ENCODE peak calls at places on chromosomes 2 and 18, in nine cellular contexts. A, Z, H, R, O, W, N, K and P are unnamed samples. For H3K36me3 and H3K4me1, the result is how much of the 10 kb centered on the place peaks cover.

GRCh38 chr2:44628297-44628696 is 266.6 kb downstream of the CAMKMT start:
- DNase-seq in A (no peak), Z (no peak), H (no peak), R (no peak), O (no peak), W (no peak), N (no peak), K (no peak), P (no peak)

GRCh38 chr2:235170536-235171510 is 219.0 kb downstream of the SH3BP4 start:
- DNase-seq in A (no peak), Z (no peak), H (peak), R (no peak), O (no peak), W (no peak), N (no peak), K (peak), P (no peak)

GRCh38 chr2:170235860-170236638 is 58.1 kb downstream of the MYO3B start:
- DNase-seq in A (peak), Z (no peak), H (peak), R (no peak), O (peak), W (no peak), N (no peak), K (no peak), P (no peak)

GRCh38 chr2:26712486-26713465 is 20.3 kb downstream of the KCNK3 start:
- DNase-seq in A (no peak), Z (no peak), H (no peak), R (no peak), O (no peak), W (no peak), N (no peak), K (no peak), P (no peak)

GRCh38 chr18:48222118-48222517 is 187.1 kb downstream of the ZBTB7C start:
- DNase-seq in A (no peak), Z (peak), H (no peak), R (peak), O (no peak), W (peak), N (peak), K (peak), P (no peak)

GRCh38 chr2:128359841-128360240 is 41.2 kb upstream of the HS6ST1 start:
- DNase-seq in A (no peak), Z (peak), H (peak), R (no peak), O (no peak), W (no peak), N (no peak), K (no peak), P (no peak)

GRCh38 chr18:55494441-55494840 is 93.6 kb downstream of the TCF4 start:
- DNase-seq in A (no peak), Z (no peak), H (no peak), R (no peak), O (no peak), W (no peak), N (no peak), K (no peak), P (no peak)

GRCh38 chr18:46712406-46712805 is 44.4 kb downstream of the ST8SIA5 start:
- DNase-seq in A (no peak), Z (no peak), H (no peak), R (no peak), O (no peak), W (no peak), N (no peak), K (no peak), P (no peak)

GRCh38 chr2:31335921-31336570 is 78.5 kb downstream of the XDH start:
- DNase-seq in A (no peak), Z (no peak), H (no peak), R (no peak), O (no peak), W (no peak), N (no peak), K (no peak), P (no peak)

GRCh38 chr2:128040166-128040771 is 12.4 kb upstream of the SAP130 start:
- DNase-seq in A (no peak), Z (no peak), H (no peak), R (no peak), O (no peak), W (no peak), N (no peak), K (no peak), P (no peak)

GRCh38 chr2:176652300-176653182 is 383.3 kb downstream of the MTX2 start:
- DNase-seq in A (peak), Z (no peak), H (no peak), R (peak), O (peak), W (no peak), N (no peak), K (no peak), P (no peak)

GRCh38 chr2:170885130-170885791 is 43.8 kb upstream of the GORASP2 start:
- DNase-seq in A (no peak), Z (no peak), H (no peak), R (no peak), O (no peak), W (no peak), N (no peak), K (no peak), P (no peak)

GRCh38 chr2:60775048-60775639 is 19.1 kb downstream of the PAPOLG start:
- DNase-seq in A (no peak), Z (no peak), H (no peak), R (no peak), O (no peak), W (no peak), N (no peak), K (no peak), P (no peak)
- H3K36me3 ChIP-seq in A (half or more), Z (under half), H (half or more), R (under half), O (under half), W (half or more), N (under half), K (under half), P (half or more)

DNA sequence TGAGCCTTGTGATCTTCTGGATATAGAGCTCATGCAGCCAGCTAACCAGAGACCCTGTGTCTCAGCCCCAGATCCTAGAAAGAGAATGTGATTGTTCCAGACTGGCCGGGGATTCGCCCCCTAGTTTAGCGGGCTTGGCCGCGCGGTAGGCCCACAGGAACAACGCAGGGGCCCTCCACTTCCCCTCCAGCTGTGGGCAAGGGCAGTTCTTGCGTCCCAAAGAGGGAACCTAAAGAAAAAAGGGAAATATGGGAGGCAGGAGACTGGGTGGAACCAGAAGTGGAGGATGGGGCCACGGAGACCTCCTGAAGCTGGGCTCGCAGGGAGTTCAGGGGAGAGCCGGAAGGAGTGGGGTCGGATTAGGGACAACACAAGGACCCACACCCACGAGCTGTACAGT is 18.1 kb downstream of the GNLY start:
- DNase-seq in A (no peak), Z (no peak), H (no peak), R (no peak), O (no peak), W (peak), N (no peak), K (no peak), P (peak)
- H3K4me1 ChIP-seq in A (under half), Z (under half), H (under half), R (under half), O (under half), W (half or more), N (under half), K (under half), P (half or more)

DNA sequence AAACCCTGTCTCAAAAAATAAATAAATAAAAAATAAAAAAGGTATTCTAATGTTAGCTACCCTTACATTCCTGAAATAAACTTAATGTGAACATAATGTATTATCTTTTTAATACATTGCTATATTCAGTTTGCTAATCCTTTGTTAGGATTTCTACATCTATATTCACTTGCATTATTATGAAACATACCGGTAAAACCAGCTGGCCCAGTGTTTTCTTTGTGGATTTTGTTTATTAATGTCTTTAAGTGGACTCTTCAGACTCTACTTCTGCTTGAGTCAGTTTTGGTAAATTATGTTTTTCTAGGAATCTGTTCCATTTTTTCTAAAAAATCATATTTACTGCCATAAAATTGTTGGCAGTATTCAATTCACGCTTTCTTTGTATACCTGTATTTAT is 34.5 kb downstream of the PTPN2 start:
- DNase-seq in A (no peak), Z (no peak), H (no peak), R (peak), O (no peak), W (no peak), N (no peak), K (no peak), P (no peak)
- H3K36me3 ChIP-seq in A (under half), Z (under half), H (under half), R (under half), O (under half), W (under half), N (under half), K (under half), P (under half)

DNA sequence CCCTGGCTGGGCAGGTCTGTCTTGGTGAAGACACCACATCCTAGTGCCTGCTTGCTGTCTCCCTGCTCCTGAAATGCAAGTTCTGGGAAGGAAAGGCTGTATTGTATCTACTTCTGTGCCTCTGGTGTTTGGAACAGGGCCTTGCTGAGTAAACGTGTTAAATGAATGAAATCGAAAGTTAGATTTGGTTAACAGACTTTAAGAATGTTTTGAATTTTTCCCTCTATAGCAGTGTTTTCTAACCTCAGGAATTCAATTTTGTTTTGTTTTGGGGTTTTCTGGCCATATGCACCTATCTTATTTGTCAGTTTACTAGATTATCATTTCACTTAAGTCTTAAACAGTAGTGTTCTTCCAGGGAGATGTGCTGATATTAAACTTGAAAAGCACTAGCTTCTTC is 20.7 kb downstream of the FARP2 start:
- DNase-seq in A (no peak), Z (no peak), H (no peak), R (no peak), O (no peak), W (no peak), N (no peak), K (no peak), P (no peak)
- H3K4me1 ChIP-seq in A (under half), Z (under half), H (under half), R (under half), O (under half), W (under half), N (under half), K (half or more), P (under half)

GRCh38 chr2:64581018-64581417 is 56.9 kb downstream of the AFTPH start:
- DNase-seq in A (no peak), Z (no peak), H (no peak), R (no peak), O (no peak), W (no peak), N (no peak), K (no peak), P (no peak)

GRCh38 chr2:64586883-64587481 is 62.9 kb downstream of the AFTPH start:
- DNase-seq in A (peak), Z (no peak), H (no peak), R (no peak), O (no peak), W (no peak), N (no peak), K (no peak), P (no peak)

GRCh38 chr2:64586054-64586453 is 61.9 kb downstream of the AFTPH start:
- DNase-seq in A (no peak), Z (no peak), H (no peak), R (no peak), O (no peak), W (no peak), N (no peak), K (no peak), P (no peak)

GRCh38 chr2:64582774-64583340 is 58.7 kb downstream of the AFTPH start:
- DNase-seq in A (no peak), Z (no peak), H (no peak), R (no peak), O (no peak), W (no peak), N (no peak), K (no peak), P (no peak)

DNA sequence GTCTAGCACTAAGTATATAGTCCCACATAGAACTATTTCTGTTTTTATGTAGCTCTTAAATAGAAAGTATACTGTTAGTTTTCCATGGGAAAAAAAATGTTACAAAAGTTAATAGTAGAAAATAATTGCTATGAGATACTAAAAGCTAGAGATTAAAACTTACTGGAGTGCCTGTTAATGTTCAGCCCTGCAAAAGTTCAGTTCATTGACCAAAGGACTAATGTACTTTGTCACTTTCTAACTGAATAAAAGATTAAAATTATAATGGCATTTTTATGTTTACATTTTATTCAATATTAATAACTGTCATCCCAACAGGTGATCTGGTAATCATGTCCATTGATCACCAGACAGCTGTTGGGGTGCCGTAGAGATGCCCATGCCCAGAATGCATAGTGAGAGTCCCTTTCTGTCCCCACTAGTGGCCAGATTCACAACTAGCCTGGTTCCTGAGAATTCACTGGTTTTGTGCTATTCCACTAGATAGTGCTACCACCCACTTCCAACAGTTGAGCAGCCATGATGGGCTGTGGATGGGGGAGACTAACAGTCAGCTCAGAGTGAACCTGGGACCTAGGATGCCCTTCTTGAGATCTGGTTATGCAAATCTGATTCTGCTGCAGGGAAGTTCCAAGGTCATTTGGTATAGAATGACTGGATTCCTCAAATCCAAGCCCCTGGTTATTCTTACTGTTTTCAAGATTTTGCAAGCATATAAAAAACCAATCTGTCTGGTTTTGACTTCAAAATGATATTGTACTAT is 57.8 kb downstream of the AFTPH start:
- DNase-seq in A (no peak), Z (no peak), H (no peak), R (no peak), O (no peak), W (no peak), N (no peak), K (no peak), P (no peak)
- H3K36me3 ChIP-seq in A (under half), Z (under half), H (under half), R (under half), O (under half), W (under half), N (under half), K (under half), P (half or more)

GRCh38 chr2:74426181-74426758 is 4.7 kb downstream of the WDR54 start:
- DNase-seq in A (no peak), Z (no peak), H (peak), R (no peak), O (no peak), W (no peak), N (no peak), K (no peak), P (no peak)
- H3K4me1 ChIP-seq in A (under half), Z (under half), H (under half), R (under half), O (under half), W (under half), N (under half), K (under half), P (under half)

GRCh38 chr2:225456619-225457260 is 57.2 kb downstream of the NYAP2 start:
- DNase-seq in A (no peak), Z (no peak), H (no peak), R (no peak), O (no peak), W (no peak), N (no peak), K (no peak), P (no peak)

GRCh38 chr2:225458431-225459117 is 59.1 kb downstream of the NYAP2 start:
- DNase-seq in A (no peak), Z (no peak), H (no peak), R (no peak), O (no peak), W (no peak), N (no peak), K (no peak), P (no peak)

GRCh38 chr2:225457462-225457861 is 58.0 kb downstream of the NYAP2 start:
- DNase-seq in A (no peak), Z (no peak), H (no peak), R (no peak), O (no peak), W (no peak), N (no peak), K (no peak), P (no peak)

GRCh38 chr2:225454412-225454811 is 54.9 kb downstream of the NYAP2 start:
- DNase-seq in A (no peak), Z (no peak), H (no peak), R (no peak), O (no peak), W (no peak), N (no peak), K (no peak), P (no peak)

DNA sequence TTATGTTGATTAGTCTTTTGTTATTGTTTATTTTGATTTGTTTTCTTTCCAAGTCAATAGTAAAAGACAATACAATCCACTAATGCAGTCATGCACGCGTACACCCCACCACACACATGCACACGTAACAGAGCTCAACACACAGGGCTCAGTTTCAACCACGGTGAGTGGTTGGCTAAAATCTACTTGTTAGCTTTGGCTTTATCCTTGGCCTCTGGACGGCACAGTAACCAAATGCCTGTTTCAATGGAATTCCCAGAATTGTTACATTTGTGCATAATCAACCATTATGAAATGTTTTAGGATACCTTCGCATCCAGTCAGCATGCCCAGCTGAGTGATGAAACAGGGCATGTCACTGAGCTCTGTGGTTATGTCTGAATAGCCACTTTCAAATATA is 53.2 kb downstream of the NYAP2 start:
- DNase-seq in A (no peak), Z (no peak), H (no peak), R (no peak), O (no peak), W (no peak), N (no peak), K (no peak), P (no peak)
- H3K36me3 ChIP-seq in A (under half), Z (under half), H (under half), R (under half), O (under half), W (under half), N (under half), K (under half), P (under half)